ENCODE peak calls at places on chromosomes 5 and 9, in six cellular contexts. V, K, A, F, J and N are unnamed samples.

GRCh38 chr5:78908173-78908901 is 76.8 kb downstream of the ARSB start:
- DNase-seq in K (no peak), F (peak; percentile 65), V (no peak), J (peak; percentile 98), A (peak; percentile 72), N (peak; percentile 90)

GRCh38 chr9:104094534-104095020 is 468 bp downstream of the SMC2 start:
- DNase-seq in A (no peak), J (no peak), V (no peak), K (no peak), F (no peak), N (no peak)

GRCh38 chr9:34252670-34253459 is 74.0 kb downstream of the UBAP1 start:
- DNase-seq in V (peak; percentile 47), K (peak; percentile 68), J (peak; percentile 52), F (no peak), A (peak; percentile 70), N (peak; percentile 65)

GRCh38 chr5:110880413-110880812 is 141.6 kb downstream of the SLC25A46 start:
- DNase-seq in A (peak; percentile 30), J (no peak), F (peak; percentile 64), K (no peak), V (no peak), N (peak; percentile 75)

GRCh38 chr5:177382423-177383029 is 1.7 kb upstream of the SLC34A1 start:
- DNase-seq in V (peak; percentile 57), A (no peak), J (peak; percentile 37), F (peak; percentile 71), K (no peak), N (no peak)

GRCh38 chr5:116759860-116760644 is 185.4 kb upstream of the SEMA6A start:
- DNase-seq in F (no peak), A (no peak), K (no peak), V (no peak), J (no peak), N (peak; percentile 29)

GRCh38 chr9:123132696-123133095 is 99.2 kb downstream of the GPR21 start:
- DNase-seq in J (no peak), A (no peak), F (no peak), K (no peak), V (no peak), N (no peak)

GRCh38 chr9:118836891-118837290 is 532.3 kb downstream of the BRINP1 start:
- DNase-seq in A (no peak), J (no peak), V (no peak), F (no peak), K (no peak), N (peak; percentile 52)

GRCh38 chr9:129702563-129702962 is 37.1 kb downstream of the PRRX2 start:
- DNase-seq in J (no peak), K (no peak), A (no peak), V (no peak), F (peak; percentile 42), N (no peak)

GRCh38 chr9:113375057-113376023 is 1.4 kb downstream of the HDHD3 start:
- DNase-seq in F (peak; percentile 49), A (no peak), V (no peak), K (no peak), J (no peak), N (no peak)

GRCh38 chr5:20554001-20554400 is 566.0 kb upstream of the CDH18 start:
- DNase-seq in K (no peak), J (no peak), A (no peak), V (no peak), F (no peak), N (no peak)

GRCh38 chr5:173689171-173689676 is 72.8 kb upstream of the BOD1 start:
- DNase-seq in A (no peak), F (peak; percentile 41), K (no peak), V (peak; percentile 65), J (peak; percentile 31), N (no peak)

GRCh38 chr9:76687861-76688374 is 76.3 kb upstream of the PCA3 start:
- DNase-seq in V (no peak), A (no peak), F (peak; percentile 27), K (no peak), J (peak; percentile 91), N (no peak)

GRCh38 chr9:125119643-125120286 is 23.6 kb downstream of the SCAI start:
- DNase-seq in F (no peak), K (no peak), J (no peak), V (no peak), A (no peak), N (no peak)

GRCh38 chr5:174227228-174227627 is 181.7 kb downstream of the NSG2 start:
- DNase-seq in J (no peak), V (no peak), K (no peak), A (no peak), F (no peak), N (no peak)

GRCh38 chr9:18922161-18922910 is 110.7 kb downstream of the SAXO1 start:
- DNase-seq in K (no peak), J (no peak), A (no peak), V (no peak), F (no peak), N (no peak)

GRCh38 chr9:72585737-72586136 is 64.3 kb downstream of the TMC1 start:
- DNase-seq in A (no peak), K (no peak), F (no peak), J (no peak), V (no peak), N (peak; percentile 53)

GRCh38 chr9:83520292-83520691 is 17.9 kb downstream of the FRMD3 start:
- DNase-seq in A (no peak), V (no peak), J (no peak), K (no peak), F (no peak), N (no peak)

GRCh38 chr5:78458843-78459242 is 98.4 kb downstream of the SCAMP1 start:
- DNase-seq in A (no peak), K (no peak), F (no peak), J (no peak), V (no peak), N (no peak)

GRCh38 chr5:149614034-149614907 is 33.0 kb downstream of the ARHGEF37 start:
- DNase-seq in J (no peak), F (no peak), A (no peak), V (no peak), K (no peak), N (no peak)

GRCh38 chr9:134556531-134557068 is 85.0 kb upstream of the COL5A1 start:
- DNase-seq in K (peak; percentile 7), F (no peak), V (peak; percentile 14), A (no peak), J (no peak), N (no peak)

GRCh38 chr5:3122985-3123762 is 371.7 kb upstream of the IRX2 start:
- DNase-seq in V (no peak), F (no peak), K (no peak), J (no peak), A (no peak), N (no peak)

GRCh38 chr9:7366121-7366520 is 433.5 kb downstream of the DMAC1 start:
- DNase-seq in J (no peak), A (no peak), K (no peak), V (no peak), F (no peak), N (no peak)

GRCh38 chr9:7371032-7371431 is 428.5 kb downstream of the DMAC1 start:
- DNase-seq in F (no peak), A (no peak), V (no peak), K (no peak), J (no peak), N (no peak)

GRCh38 chr9:7369384-7369821 is 430.2 kb downstream of the DMAC1 start:
- DNase-seq in V (no peak), K (no peak), J (no peak), A (no peak), F (no peak), N (peak; percentile 31)

GRCh38 chr9:7368410-7369292 is 430.9 kb downstream of the DMAC1 start:
- DNase-seq in F (no peak), A (no peak), V (no peak), J (no peak), K (no peak), N (no peak)

DNA sequence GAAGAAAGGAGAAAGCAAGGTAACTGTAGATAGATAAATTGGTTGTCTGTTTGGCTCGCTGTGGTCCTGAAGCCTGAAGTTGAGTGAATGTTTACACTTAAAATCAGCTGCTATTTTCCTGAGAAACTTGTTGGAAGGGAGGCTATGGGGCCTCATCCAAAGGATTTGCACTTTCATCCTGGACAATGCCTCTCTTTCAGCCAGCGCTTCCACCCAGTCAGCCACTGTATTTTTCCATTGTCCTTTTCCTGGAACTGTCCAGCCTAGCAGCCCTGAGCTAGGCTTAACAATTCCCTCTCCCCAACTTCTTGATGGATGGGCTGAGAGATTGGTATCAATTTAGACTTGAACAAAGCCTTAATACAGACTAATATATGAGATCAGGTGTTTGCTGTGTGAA is 429.2 kb downstream of the DMAC1 start:
- DNase-seq in F (no peak), V (no peak), K (no peak), J (no peak), A (no peak), N (no peak)
- H3K4me3 ChIP-seq in F (no peak overlapping the region), V (no peak overlapping the region), K (no peak overlapping the region), J (no peak overlapping the region), A (no peak overlapping the region), N (no peak overlapping the region)

DNA sequence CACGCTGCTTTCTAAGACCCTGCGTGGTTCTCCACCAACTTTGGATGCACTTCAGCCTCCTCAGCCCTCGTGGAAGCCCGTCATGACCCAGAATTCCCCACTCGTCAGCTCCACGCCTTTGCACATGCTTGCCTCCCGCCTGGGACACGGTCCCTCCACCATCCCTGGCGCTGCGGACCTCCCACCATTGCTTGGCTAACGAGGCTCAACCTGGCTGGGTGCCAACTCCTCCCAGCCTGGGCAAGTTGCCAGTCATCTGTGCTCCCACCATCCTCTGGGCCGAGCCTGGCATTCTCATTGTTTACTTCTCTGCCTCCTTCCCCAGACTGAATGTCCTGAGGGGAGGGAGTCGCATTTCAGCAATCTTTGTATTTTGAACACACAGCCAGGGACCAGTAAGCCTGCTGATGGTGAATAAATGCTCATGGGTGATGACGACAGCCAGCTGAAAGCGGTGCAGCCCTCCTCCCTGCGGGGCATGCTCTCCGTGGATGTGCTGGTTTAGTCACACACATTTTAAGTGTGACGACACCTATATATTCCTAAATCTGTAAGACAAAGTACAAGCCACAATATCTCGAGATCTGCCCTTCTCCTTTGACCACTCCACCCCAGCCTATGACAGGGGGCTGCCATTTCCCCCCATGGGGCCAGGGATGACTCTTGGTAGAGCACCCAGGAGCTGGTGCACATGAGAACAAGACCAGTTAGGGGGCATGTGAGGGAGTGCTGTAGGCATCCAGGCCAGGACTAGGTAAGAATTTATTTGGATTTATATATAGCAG is 37.6 kb downstream of the ANKRD33B start:
- DNase-seq in V (peak; percentile 79), J (peak; percentile 97), A (peak; percentile 88), F (peak; percentile 58), K (peak; percentile 86), N (peak; percentile 76)
- TF ChIP-seq POLR2A in V (no peak), J (no peak), A (no peak), F (no peak), K (no peak), N (no peak)

DNA sequence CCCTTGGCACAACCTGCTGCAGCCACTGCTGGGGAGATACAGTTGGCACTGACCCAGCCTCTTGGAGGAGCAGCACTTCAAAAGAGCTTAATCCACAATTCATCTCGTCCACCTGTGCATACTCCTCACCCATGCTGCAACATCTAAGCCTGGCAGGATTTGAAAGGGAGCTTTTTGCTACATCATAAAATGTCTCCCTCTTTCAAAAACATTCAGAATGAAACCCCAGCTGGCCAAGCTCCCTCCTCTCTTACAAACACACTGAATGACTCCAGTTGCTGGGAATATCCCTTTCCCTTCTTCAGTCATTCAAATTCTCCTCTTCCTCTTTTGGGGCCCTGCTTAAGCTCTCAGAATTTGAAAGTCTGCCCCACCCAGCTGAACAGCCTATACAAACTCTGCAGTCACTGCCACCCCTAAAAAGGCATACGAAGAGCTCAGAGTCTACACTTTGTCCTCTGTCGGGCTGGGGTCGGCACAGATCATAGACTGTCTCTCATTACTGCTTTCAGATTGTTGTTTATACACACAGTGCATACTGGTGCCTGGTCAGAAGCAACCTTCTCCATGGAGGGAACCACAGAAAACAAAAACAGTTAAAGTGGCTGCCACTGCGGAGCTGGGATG is 8.8 kb upstream of the C5orf15 start:
- DNase-seq in V (no peak), F (peak; percentile 37), J (no peak), K (no peak), A (no peak), N (peak; percentile 81)
- TF ChIP-seq CTCF in V (no peak), F (no peak), J (no peak), K (no peak), A (no peak), N (no peak)

GRCh38 chr9:135705376-135705775 is 3.4 kb downstream of the KCNT1 start:
- DNase-seq in A (peak; percentile 35), J (no peak), V (no peak), K (peak; percentile 51), F (no peak), N (no peak)
- H3K4me3 ChIP-seq in A (no peak overlapping the region), J (no peak overlapping the region), V (no peak overlapping the region), K (no peak overlapping the region), F (no peak overlapping the region), N (no peak overlapping the region)